ENCODE peak calls at places on chromosome 20, in six cellular contexts. U is fibroblast of lung, P is lower lobe of right lung, A is tibial nerve, W is HCT116, J is adrenal gland. K is an unnamed sample.

GRCh38 chr20:47453167-47453782 is 48.4 kb upstream of the NCOA3 start:
- DNase-seq in U (peak; percentile 77), A (no peak), P (no peak), W (peak; percentile 74), J (no peak), K (no peak)

GRCh38 chr20:50037123-50037522 is 54.3 kb downstream of the SNAI1 start:
- DNase-seq in U (no peak), P (no peak), J (no peak), W (no peak), A (no peak), K (no peak)

GRCh38 chr20:48875914-48876240 is 45.6 kb upstream of the ARFGEF2 start:
- DNase-seq in J (no peak), W (no peak), A (peak; percentile 25), U (peak; percentile 13), P (no peak), K (peak; percentile 70)

GRCh38 chr20:4626228-4626627 is 95.5 kb upstream of the PRND start:
- DNase-seq in U (no peak), J (no peak), W (no peak), A (no peak), P (no peak), K (no peak)

GRCh38 chr20:54078296-54078695 is 7.9 kb upstream of the BCAS1 start:
- DNase-seq in W (no peak), U (no peak), A (no peak), P (no peak), J (no peak), K (no peak)

GRCh38 chr20:36728986-36729385 is 16.9 kb downstream of the NDRG3 start:
- DNase-seq in W (no peak), A (no peak), U (no peak), P (no peak), J (no peak), K (no peak)

GRCh38 chr20:40254023-40254772 is 434.8 kb downstream of the MAFB start:
- DNase-seq in U (peak; percentile 17), A (no peak), P (no peak), J (peak; percentile 30), W (no peak), K (no peak)

GRCh38 chr20:41080866-41081265 is 52.2 kb downstream of the TOP1 start:
- DNase-seq in U (peak; percentile 36), W (no peak), P (no peak), A (no peak), J (no peak), K (no peak)

GRCh38 chr20:768426-768978 is at the start of gene SLC52A3:
- DNase-seq in U (no peak), A (no peak), P (peak; percentile 69), J (no peak), W (peak; percentile 86), K (peak; percentile 65)

GRCh38 chr20:44701889-44702288 is 13.3 kb upstream of the CCN5 start:
- DNase-seq in A (no peak), U (no peak), P (no peak), W (no peak), J (peak; percentile 14), K (no peak)

GRCh38 chr20:44700306-44700705 is 14.9 kb upstream of the CCN5 start:
- DNase-seq in W (no peak), U (no peak), P (no peak), J (peak; percentile 14), A (no peak), K (peak; percentile 92)

GRCh38 chr20:44702776-44703175 is 12.4 kb upstream of the CCN5 start:
- DNase-seq in P (peak; percentile 73), J (peak; percentile 95), U (peak; percentile 98), W (no peak), A (peak; percentile 87), K (no peak)

GRCh38 chr20:44703183-44703925 is 11.8 kb upstream of the CCN5 start:
- DNase-seq in J (peak; percentile 43), A (no peak), U (no peak), P (no peak), W (no peak), K (no peak)

GRCh38 chr20:44701116-44701865 is 13.9 kb upstream of the CCN5 start:
- DNase-seq in W (no peak), P (no peak), U (peak; percentile 74), A (no peak), J (peak; percentile 46), K (peak; percentile 67)
- H3K27ac ChIP-seq in W (no peak overlapping the region), P (no peak overlapping the region), U (no peak overlapping the region), A (peak overlapping the region; percentile 57), J (no peak overlapping the region), K (peak overlapping the region; percentile 88)

DNA sequence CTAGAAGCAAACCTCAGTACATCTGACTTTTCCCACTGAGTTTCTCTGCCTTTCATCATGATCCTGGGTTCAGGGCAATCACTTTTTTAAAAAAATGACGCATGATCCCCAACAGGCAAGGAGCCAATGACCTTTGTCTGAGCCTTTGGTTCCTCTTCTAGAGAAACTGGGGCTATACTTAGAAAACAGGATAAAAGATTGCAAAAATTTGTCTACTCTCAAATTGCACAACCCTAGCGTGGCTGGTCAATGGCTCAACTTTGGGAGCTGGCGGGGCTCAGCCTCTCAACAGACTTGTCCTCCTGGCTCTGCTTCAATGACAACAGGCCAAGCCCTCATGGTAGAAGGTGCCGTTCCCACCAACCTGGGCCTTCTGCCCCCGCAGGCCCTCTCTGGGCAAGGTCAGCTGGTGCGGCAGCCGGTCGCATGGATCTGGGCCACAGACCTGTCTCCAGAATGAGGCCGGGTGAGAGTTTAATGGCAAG is 48.7 kb downstream of the PDYN start:
- DNase-seq in J (peak; percentile 96), W (no peak), A (peak; percentile 80), P (peak; percentile 82), U (peak; percentile 47), K (no peak)
- H3K27me3 ChIP-seq in J (no peaks in the 10 kb centered on the region), W (no peaks in the 10 kb centered on the region), A (no peaks in the 10 kb centered on the region), P (peaks cover 35% of the 10 kb centered on the region), U (peaks cover 6% of the 10 kb centered on the region), K (no peaks in the 10 kb centered on the region)

GRCh38 chr20:59170406-59171349 is 7.1 kb downstream of the ZNF831 start:
- DNase-seq in P (no peak), J (no peak), U (no peak), W (no peak), A (no peak), K (no peak)
- TF ChIP-seq CTCF in P (no peak), J (no peak), U (no peak), W (no peak), A (no peak), K (no peak)

GRCh38 chr20:58890454-58891075 is 38.0 kb downstream of the GNAS start:
- DNase-seq in U (peak; percentile 84), J (peak; percentile 81), W (no peak), A (peak; percentile 60), P (peak; percentile 83), K (peak; percentile 76)

GRCh38 chr20:58888521-58889333 is 36.2 kb downstream of the GNAS start:
- DNase-seq in P (peak; percentile 90), U (peak; percentile 80), W (no peak), J (peak; percentile 87), A (peak; percentile 69), K (no peak)

GRCh38 chr20:58890073-58890453 is 37.5 kb downstream of the GNAS start:
- DNase-seq in A (no peak), U (no peak), W (no peak), J (no peak), P (no peak), K (no peak)

GRCh38 chr20:58888103-58888502 is 35.6 kb downstream of the GNAS start:
- DNase-seq in A (no peak), P (no peak), J (no peak), U (no peak), W (no peak), K (no peak)

DNA sequence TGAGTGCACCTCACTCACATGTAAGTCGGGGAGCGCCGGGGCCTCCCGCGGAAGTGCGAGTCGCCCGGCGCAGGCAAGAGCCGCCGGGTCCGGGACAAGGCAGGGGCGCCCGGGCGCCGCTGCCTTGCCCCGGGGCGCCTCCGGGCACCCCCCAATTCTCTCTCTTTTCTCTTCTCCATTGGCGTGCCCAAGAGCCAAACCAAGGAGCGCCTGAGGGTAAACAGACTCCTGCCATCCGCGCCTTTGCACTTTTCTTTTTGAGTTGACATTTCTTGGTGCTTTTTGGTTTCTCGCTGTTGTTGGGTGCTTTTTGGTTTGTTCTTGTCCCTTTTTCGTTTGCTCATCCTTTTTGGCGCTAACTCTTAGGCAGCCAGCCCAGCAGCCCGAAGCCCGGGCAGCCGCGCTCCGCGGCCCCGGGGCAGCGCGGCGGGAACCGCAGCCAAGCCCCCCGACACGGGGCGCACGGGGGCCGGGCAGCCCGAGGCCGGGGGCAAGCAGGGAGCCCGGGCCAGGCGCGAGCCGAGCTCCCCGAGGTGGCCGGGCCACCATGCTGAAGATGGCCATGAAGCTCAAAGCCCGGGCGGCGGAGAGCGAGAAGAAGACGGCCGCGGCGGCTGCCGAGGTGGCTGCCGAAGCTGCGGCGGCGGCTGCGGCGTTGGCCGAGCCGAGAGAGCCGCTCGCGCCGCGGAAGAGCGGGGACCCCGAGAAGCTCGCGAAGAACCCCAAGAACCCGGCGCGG is 37.0 kb downstream of the GNAS start:
- DNase-seq in U (peak; percentile 19), A (no peak), P (peak; percentile 54), W (no peak), J (no peak), K (no peak)
- H3K27ac ChIP-seq in U (no peak overlapping the region), A (peak overlapping the region; percentile 98), P (peak overlapping the region; percentile 91), W (peak overlapping the region; percentile 85), J (peak overlapping the region; percentile 98), K (peak overlapping the region; percentile 89)

GRCh38 chr20:2741881-2742280 is 49.3 kb downstream of the EBF4 start:
- DNase-seq in A (no peak), P (no peak), J (no peak), U (no peak), W (no peak), K (no peak)

GRCh38 chr20:2741463-2741862 is 48.9 kb downstream of the EBF4 start:
- DNase-seq in U (no peak), W (no peak), A (no peak), P (no peak), J (no peak), K (no peak)

GRCh38 chr20:2742934-2743559 is 50.5 kb downstream of the EBF4 start:
- DNase-seq in W (peak; percentile 54), A (peak; percentile 38), U (peak; percentile 46), J (peak; percentile 46), P (peak; percentile 63), K (peak; percentile 73)

GRCh38 chr20:2740702-2741101 is 48.1 kb downstream of the EBF4 start:
- DNase-seq in J (no peak), A (no peak), U (no peak), W (no peak), P (no peak), K (no peak)

DNA sequence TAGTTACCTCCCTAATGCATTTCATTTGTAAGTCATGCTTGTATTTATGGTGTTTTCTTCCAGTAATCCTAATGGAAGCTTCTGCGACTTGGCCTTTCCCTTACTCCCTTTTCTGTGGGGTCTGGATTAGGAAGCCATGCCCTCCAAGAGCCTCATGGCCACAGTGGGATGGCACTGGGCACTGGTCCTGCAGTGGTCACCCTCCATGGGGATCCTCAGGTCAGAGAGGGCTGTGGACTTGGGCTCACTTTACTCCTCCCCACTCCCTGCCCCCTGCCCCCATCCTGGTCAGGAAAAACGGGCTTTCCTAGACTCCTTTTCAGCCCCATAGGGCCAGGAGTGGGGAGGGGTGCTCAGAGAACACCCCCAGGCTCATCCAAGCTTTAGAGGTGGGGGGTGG is 49.9 kb downstream of the EBF4 start:
- DNase-seq in U (no peak), A (no peak), W (no peak), P (no peak), J (no peak), K (no peak)
- H3K27me3 ChIP-seq in U (no peaks in the 10 kb centered on the region), A (peaks cover 7% of the 10 kb centered on the region), W (no peaks in the 10 kb centered on the region), P (no peaks in the 10 kb centered on the region), J (no peaks in the 10 kb centered on the region), K (no peaks in the 10 kb centered on the region)

K was measured in WERI-Rb-1.